ENCODE peak calls at places on chromosomes 5 and 9, in four cellular contexts. W, G, J and R are unnamed samples.

GRCh38 chr9:103037508-103038477 is 42.7 kb downstream of the CYLC2 start:
- DNase-seq in W (no peak), G (no peak), J (no peak), R (no peak)

GRCh38 chr9:4842213-4842612 is 49.5 kb downstream of the RCL1 start:
- DNase-seq in W (no peak), G (peak; percentile 62), J (no peak), R (no peak)

GRCh38 chr9:88574993-88575392 is 40.0 kb downstream of the NXNL2 start:
- DNase-seq in W (no peak), G (no peak), J (no peak), R (no peak)

GRCh38 chr5:87780831-87781760 is 368.4 kb upstream of the CCNH start:
- DNase-seq in W (peak; percentile 0), G (peak; percentile 80), J (peak; percentile 71), R (peak; percentile 41)

GRCh38 chr9:32968101-32969011 is 33.1 kb downstream of the APTX start:
- DNase-seq in W (no peak), G (no peak), J (no peak), R (peak; percentile 27)

GRCh38 chr5:115456539-115456938 is 88.0 kb downstream of the FEM1C start:
- DNase-seq in W (no peak), G (no peak), J (no peak), R (no peak)

GRCh38 chr5:155459889-155460500 is 446.4 kb downstream of the KIF4B start:
- DNase-seq in W (no peak), G (no peak), J (no peak), R (no peak)

GRCh38 chr9:105484226-105484625 is 36.4 kb downstream of the FSD1L start:
- DNase-seq in W (no peak), G (no peak), J (no peak), R (no peak)

GRCh38 chr5:107415762-107416161 is 255.0 kb downstream of the EFNA5 start:
- DNase-seq in W (no peak), G (no peak), J (no peak), R (no peak)

GRCh38 chr5:84286662-84287061 is 98.0 kb downstream of the EDIL3 start:
- DNase-seq in W (no peak), G (no peak), J (no peak), R (no peak)

GRCh38 chr9:37926737-37927590 is 23.0 kb upstream of the SLC25A51 start:
- DNase-seq in W (no peak), G (no peak), J (no peak), R (no peak)

GRCh38 chr9:111959960-111960359 is 63.3 kb downstream of the UGCG start:
- DNase-seq in W (no peak), G (no peak), J (no peak), R (no peak)

GRCh38 chr5:115116001-115116400 is 53.7 kb downstream of the TRIM36 start:
- DNase-seq in W (no peak), G (no peak), J (no peak), R (no peak)

GRCh38 chr9:110799396-110799795 is 130.8 kb downstream of the MUSK start:
- DNase-seq in W (no peak), G (no peak), J (no peak), R (no peak)

GRCh38 chr9:108119530-108120113 is 630.1 kb upstream of the KLF4 start:
- DNase-seq in W (no peak), G (no peak), J (no peak), R (no peak)

GRCh38 chr9:14351206-14351605 is 37.3 kb upstream of the NFIB start:
- DNase-seq in W (no peak), G (no peak), J (no peak), R (no peak)

GRCh38 chr9:124658165-124659017 is 112.7 kb downstream of the NR6A1 start:
- DNase-seq in W (no peak), G (peak; percentile 74), J (no peak), R (peak; percentile 44)

GRCh38 chr5:93607367-93608258 is 24.6 kb downstream of the NR2F1 start:
- DNase-seq in W (no peak), G (no peak), J (no peak), R (no peak)

GRCh38 chr9:133709716-133710571 is 28.2 kb downstream of the SARDH start:
- DNase-seq in W (no peak), G (peak; percentile 54), J (peak; percentile 79), R (no peak)

GRCh38 chr9:3924145-3924544 is 375.7 kb downstream of the GLIS3 start:
- DNase-seq in W (no peak), G (no peak), J (no peak), R (no peak)

GRCh38 chr5:31731016-31731415 is 92.1 kb downstream of the PDZD2 start:
- DNase-seq in W (no peak), G (no peak), J (no peak), R (no peak)

GRCh38 chr5:133179405-133179804 is 127.6 kb downstream of the HSPA4 start:
- DNase-seq in W (no peak), G (no peak), J (no peak), R (no peak)

GRCh38 chr9:133347985-133348762 is at the start of the genes MED22 and RPL7A:
- DNase-seq in W (peak; percentile 75), G (peak; percentile 92), J (peak; percentile 93), R (peak; percentile 89)

GRCh38 chr5:160500776-160501175 is 79.1 kb downstream of the PTTG1 start:
- DNase-seq in W (no peak), G (no peak), J (no peak), R (no peak)

GRCh38 chr9:133402689-133403088 is 15.1 kb downstream of the REXO4 start:
- DNase-seq in W (no peak), G (no peak), J (peak; percentile 66), R (no peak)

GRCh38 chr9:114156311-114156657 is 947 bp downstream of the COL27A1 start:
- DNase-seq in W (no peak), G (no peak), J (no peak), R (peak; percentile 27)

GRCh38 chr9:89633920-89634319 is 29.1 kb downstream of the GADD45G start:
- DNase-seq in W (no peak), G (no peak), J (no peak), R (no peak)

GRCh38 chr9:92636627-92637026 is 33.3 kb downstream of the IPPK start:
- DNase-seq in W (no peak), G (no peak), J (peak; percentile 16), R (no peak)

GRCh38 chr9:84754461-84754860 is 84.9 kb downstream of the NTRK2 start:
- DNase-seq in W (no peak), G (no peak), J (no peak), R (no peak)

DNA sequence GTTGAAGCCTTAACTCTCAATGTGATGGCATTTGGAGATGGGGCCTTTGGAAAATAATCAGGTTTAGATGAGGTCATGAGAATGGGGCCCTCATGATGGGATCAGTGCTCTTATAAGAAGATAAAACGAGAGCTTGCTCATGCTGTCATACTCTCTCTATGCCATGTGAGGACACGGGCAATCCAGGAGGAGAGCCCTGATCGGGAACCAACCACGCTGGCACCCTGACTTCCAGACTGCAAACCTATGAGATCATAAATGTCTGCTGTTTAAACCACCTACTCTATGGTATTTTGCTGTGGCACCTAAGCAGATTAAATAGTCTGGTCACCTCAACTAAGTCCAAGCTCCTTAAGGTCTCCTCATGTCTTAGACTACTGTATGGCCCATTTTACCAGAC is 10.0 kb downstream of the HMGCS1 start:
- DNase-seq in W (no peak), G (no peak), J (no peak), R (no peak)
- H3K36me3 ChIP-seq in W (peaks cover 3% of the 10 kb centered on the region), G (no peaks in the 10 kb centered on the region), J (no peaks in the 10 kb centered on the region), R (no peaks in the 10 kb centered on the region)

GRCh38 chr5:135584918-135585317 is 6.1 kb upstream of the CXCL14 start:
- DNase-seq in W (no peak), G (no peak), J (no peak), R (no peak)
- H3K27me3 ChIP-seq in W (no peaks in the 10 kb centered on the region), G (no peaks in the 10 kb centered on the region), J (peaks cover 58% of the 10 kb centered on the region), R (no peaks in the 10 kb centered on the region)

GRCh38 chr9:131467214-131467935 is 35.3 kb upstream of the POMT1 start:
- DNase-seq in W (no peak), G (peak; percentile 62), J (no peak), R (no peak)
- H3K36me3 ChIP-seq in W (peaks cover 68% of the 10 kb centered on the region), G (peaks cover 36% of the 10 kb centered on the region), J (peaks cover 4% of the 10 kb centered on the region), R (peaks cover 93% of the 10 kb centered on the region)

DNA sequence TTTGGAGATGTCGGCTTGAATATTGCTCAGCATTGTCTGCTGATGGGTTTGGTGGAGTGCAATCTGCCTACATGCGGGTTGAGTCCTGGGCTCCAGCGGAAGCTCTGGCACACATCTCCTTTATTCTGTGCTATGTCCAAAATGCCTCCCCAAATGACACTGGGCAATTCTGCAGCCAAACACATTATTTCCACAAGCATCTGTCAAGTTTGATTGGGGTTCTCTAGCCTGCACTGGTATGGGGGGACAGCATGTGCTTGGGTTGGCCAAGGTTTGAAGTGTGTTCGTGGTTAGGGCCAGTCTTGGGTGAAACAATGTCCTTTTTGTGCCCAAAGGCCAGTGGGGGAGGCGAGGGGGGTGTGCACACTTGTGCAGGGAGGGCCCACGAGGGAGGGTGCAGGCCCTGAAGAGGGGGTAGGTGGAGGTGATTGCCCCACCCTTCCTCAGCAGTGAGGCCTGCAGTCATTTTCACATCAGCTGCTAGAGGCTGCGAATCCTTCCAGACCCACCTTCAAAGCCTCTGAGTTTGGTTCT is 6.3 kb upstream of the NEUROG1 start:
- DNase-seq in W (no peak), G (no peak), J (no peak), R (no peak)
- H3K27me3 ChIP-seq in W (peaks cover 15% of the 10 kb centered on the region), G (peaks cover 17% of the 10 kb centered on the region), J (peaks cover 99% of the 10 kb centered on the region), R (peaks cover 23% of the 10 kb centered on the region)

GRCh38 chr5:177437623-177438022 is 9.0 kb upstream of the PRR7 start:
- DNase-seq in W (no peak), G (no peak), J (peak; percentile 31), R (no peak)

GRCh38 chr5:177440211-177440989 is 6.2 kb upstream of the PRR7 start:
- DNase-seq in W (no peak), G (no peak), J (peak; percentile 64), R (no peak)

GRCh38 chr5:177440990-177441780 is 5.4 kb upstream of the PRR7 start:
- DNase-seq in W (no peak), G (no peak), J (peak; percentile 59), R (no peak)

GRCh38 chr5:177438468-177438867 is 8.1 kb upstream of the PRR7 start:
- DNase-seq in W (no peak), G (no peak), J (peak; percentile 57), R (no peak)

GRCh38 chr5:177439518-177440053 is 7.0 kb upstream of the PRR7 start:
- DNase-seq in W (no peak), G (no peak), J (no peak), R (no peak)
- H3K36me3 ChIP-seq in W (peaks cover 31% of the 10 kb centered on the region), G (no peaks in the 10 kb centered on the region), J (no peaks in the 10 kb centered on the region), R (peaks cover 9% of the 10 kb centered on the region)